ENCODE peak calls at places on chromosomes 1 and 21, in four cellular contexts. U, G, H and A are unnamed samples.

GRCh38 chr21:26887241-26887640 is 42.0 kb upstream of the ADAMTS1 start:
- DNase-seq in U (no peak), G (no peak), H (no peak), A (no peak)

GRCh38 chr21:46560568-46561447 is 44.1 kb downstream of the S100B start:
- DNase-seq in U (no peak), G (no peak), H (no peak), A (no peak)

GRCh38 chr1:64856564-64856963 is 109.8 kb downstream of the JAK1 start:
- DNase-seq in U (no peak), G (no peak), H (no peak), A (no peak)

GRCh38 chr1:6536291-6536690 is 18.0 kb downstream of the NOL9 start:
- DNase-seq in U (no peak), G (no peak), H (no peak), A (no peak)

GRCh38 chr1:18516473-18516872 is 35.7 kb downstream of the KLHDC7A start:
- DNase-seq in U (no peak), G (peak), H (no peak), A (no peak)

GRCh38 chr1:229190057-229190590 is 80.8 kb upstream of the RAB4A start:
- DNase-seq in U (no peak), G (no peak), H (no peak), A (no peak)

GRCh38 chr1:98674075-98674781 is 12.7 kb downstream of the SNX7 start:
- DNase-seq in U (no peak), G (no peak), H (no peak), A (no peak)

GRCh38 chr21:45420623-45421041 is 15.7 kb downstream of the COL18A1 start:
- DNase-seq in U (no peak), G (no peak), H (no peak), A (no peak)

GRCh38 chr1:94843846-94844245 is 23.7 kb downstream of the SLC44A3 start:
- DNase-seq in U (no peak), G (no peak), H (no peak), A (peak)

GRCh38 chr21:39137248-39138186 is 45.7 kb downstream of the PSMG1 start:
- DNase-seq in U (no peak), G (peak), H (peak), A (no peak)

DNA sequence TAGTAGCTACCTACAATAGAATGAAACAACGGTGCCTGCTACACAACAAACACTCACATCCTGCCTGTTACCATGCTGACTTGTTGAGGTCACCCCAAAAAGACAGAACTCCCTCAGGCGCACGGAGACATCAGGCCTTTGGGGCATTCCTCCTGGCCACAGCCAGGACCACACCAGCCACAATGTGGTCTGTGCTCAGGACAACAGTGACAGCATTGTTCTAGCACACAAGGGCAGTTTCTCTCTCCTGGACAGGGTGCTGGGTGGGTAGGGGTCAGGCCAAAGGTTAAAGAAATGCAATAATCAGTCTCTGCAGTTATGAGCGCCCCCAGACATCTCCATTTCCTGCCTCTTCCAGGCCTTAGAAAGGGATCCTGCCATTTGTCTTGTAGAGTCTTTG is 39.5 kb downstream of the CTNNBIP1 start:
- DNase-seq in U (no peak), G (no peak), H (peak), A (no peak)
- H3K4me2 ChIP-seq in U (no peak), G (no peak), H (no peak), A (no peak)

DNA sequence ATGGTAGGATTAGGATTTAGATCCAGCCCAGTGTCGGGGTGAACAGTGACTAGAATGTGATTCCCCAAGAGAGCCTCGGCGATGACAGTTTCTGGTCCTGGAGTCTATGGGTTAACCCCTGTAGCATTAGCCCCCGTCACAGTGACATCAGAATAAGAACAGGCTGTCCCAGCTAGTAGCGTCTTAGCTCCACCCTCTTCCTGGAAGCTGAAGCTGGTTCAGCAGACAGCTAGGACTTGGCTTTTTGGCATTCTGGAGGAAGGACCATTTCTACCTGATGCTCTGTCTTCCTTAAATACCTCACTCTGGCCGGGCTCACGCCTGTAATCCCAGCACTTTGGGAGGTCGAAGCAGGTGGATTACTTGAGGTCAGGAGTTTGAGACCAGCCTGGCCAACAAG is 5.0 kb downstream of the NDUFS2 start:
- DNase-seq in U (no peak), G (no peak), H (no peak), A (no peak)
- TF ChIP-seq POLR2AphosphoS5 in U (no peak), G (no peak), H (no peak), A (no peak)

DNA sequence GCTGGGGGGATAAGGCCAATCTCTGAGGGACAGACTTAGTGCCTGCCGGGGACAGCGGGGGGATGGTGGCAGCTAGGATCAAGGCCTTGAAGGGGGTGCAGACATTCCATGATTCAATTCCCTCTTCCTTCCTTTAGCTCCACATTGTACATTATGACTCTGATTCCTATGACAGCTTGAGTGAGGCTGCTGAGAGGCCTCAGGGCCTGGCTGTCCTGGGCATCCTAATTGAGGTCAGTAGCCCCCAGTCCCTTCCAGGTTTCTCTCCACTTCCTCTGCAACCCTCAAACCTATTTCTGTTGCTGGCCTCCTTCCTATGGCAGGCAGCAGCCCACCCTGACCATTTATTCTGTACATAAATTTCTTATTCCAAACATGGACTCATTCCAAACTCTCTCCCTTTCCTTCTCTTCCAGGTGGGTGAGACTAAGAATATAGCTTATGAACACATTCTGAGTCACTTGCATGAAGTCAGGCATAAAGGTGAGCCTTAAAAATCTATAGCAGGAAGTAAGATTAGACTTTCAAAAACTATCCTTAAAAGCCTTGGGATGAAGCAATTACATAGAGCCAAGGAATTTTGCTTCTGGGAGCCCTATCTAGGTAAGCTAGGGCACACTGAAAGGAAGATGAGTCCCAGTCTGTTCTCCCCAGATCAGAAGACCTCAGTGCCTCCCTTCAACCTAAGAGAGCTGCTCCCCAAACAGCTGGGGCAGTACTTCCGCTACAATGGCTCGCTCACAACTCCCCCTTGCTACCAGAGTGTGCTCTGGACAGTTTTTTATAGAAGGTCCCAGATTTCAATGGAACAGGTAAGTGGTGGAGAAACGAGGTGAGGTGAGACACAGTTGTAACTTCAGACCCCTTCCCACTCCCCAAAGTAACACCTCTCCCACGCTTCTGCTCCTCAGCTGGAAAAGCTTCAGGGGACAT is 5.1 kb downstream of the CA14 start:
- DNase-seq in U (no peak), G (no peak), H (no peak), A (no peak)
- H3K4me2 ChIP-seq in U (peak), G (no peak), H (no peak), A (no peak)

GRCh38 chr1:237013608-237014007 is 9.4 kb upstream of the MT1HL1 start:
- DNase-seq in U (no peak), G (no peak), H (no peak), A (no peak)
- TF ChIP-seq POLR2AphosphoS5 in U (no peak), G (no peak), H (no peak), A (no peak)

GRCh38 chr1:31815752-31816484 is at the start of gene SPOCD1:
- DNase-seq in U (peak), G (peak), H (peak), A (peak)
- H3K4me2 ChIP-seq in U (peak), G (peak), H (peak), A (peak)

GRCh38 chr21:42093991-42094417 is 22.9 kb downstream of the UMODL1 start:
- DNase-seq in U (no peak), G (no peak), H (peak), A (peak)
- TF ChIP-seq POLR2AphosphoS5 in U (no peak), G (no peak), H (no peak), A (no peak)

GRCh38 chr1:111699268-111699667 is 39.9 kb downstream of the INKA2 start:
- DNase-seq in U (no peak), G (no peak), H (no peak), A (no peak)

GRCh38 chr1:111695801-111696200 is 43.4 kb downstream of the INKA2 start:
- DNase-seq in U (no peak), G (no peak), H (no peak), A (no peak)

GRCh38 chr1:111696330-111696729 is 42.9 kb downstream of the INKA2 start:
- DNase-seq in U (no peak), G (no peak), H (no peak), A (no peak)
- H3K4me2 ChIP-seq in U (no peak), G (no peak), H (no peak), A (no peak)

GRCh38 chr1:81867235-81867634 is 66.5 kb downstream of the ADGRL2 start:
- DNase-seq in U (no peak), G (no peak), H (no peak), A (no peak)

GRCh38 chr1:81874461-81874860 is 73.7 kb downstream of the ADGRL2 start:
- DNase-seq in U (no peak), G (no peak), H (no peak), A (no peak)

GRCh38 chr1:81873946-81874345 is 73.2 kb downstream of the ADGRL2 start:
- DNase-seq in U (no peak), G (no peak), H (no peak), A (no peak)

DNA sequence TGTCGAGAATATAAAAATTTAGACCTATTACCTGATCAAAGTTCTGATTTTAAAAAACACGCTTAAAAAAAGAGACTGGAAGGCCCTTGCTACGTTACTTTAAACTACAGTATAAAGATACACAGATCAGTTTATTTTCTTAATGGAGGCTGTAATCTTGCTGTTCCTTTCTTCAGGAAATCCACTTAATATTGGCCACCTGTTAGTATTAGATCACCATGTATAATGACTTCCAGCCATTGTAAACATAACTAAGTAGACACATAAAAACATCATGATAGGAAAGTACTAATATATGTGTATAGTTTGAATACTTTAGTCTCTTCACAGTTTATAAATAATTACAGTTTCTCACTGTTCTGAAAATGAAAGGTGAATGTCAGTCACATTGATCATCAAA is 68.6 kb downstream of the ADGRL2 start:
- DNase-seq in U (no peak), G (no peak), H (no peak), A (peak)
- TF ChIP-seq POLR2AphosphoS5 in U (no peak), G (no peak), H (no peak), A (no peak)